ENCODE peak calls at places on chromosome 2, in six cellular contexts. I is fibroblast of pulmonary artery; H is stimulated activated CD8-positive, alpha-beta memory T cell treated with anti-CD3 and anti-CD28 coated beads, Interleukin-15, amount 100 ng/mL, for 24 hours; Y is endothelial cell; G is body of pancreas; S is NCI-H2029 treated with DMSO at 0.1 percent for 48 hours. E is an unnamed sample.

GRCh38 chr2:3670376-3670775 is 12.4 kb downstream of the ALLC start:
- DNase-seq in H (no peak), I (no peak), G (no peak), S (no peak), Y (no peak), E (no peak)

GRCh38 chr2:46431481-46432235 is 47.7 kb upstream of the TMEM247 start:
- DNase-seq in G (no peak), Y (no peak), I (peak; percentile 34), H (no peak), S (no peak), E (no peak)

GRCh38 chr2:105258835-105259350 is 17.4 kb downstream of the GPR45 start:
- DNase-seq in I (no peak), H (no peak), G (no peak), Y (no peak), S (no peak), E (no peak)

GRCh38 chr2:6181525-6182270 is 489.5 kb downstream of the SOX11 start:
- DNase-seq in I (peak; percentile 35), G (no peak), S (no peak), H (no peak), Y (no peak), E (no peak)

GRCh38 chr2:240481720-240482119 is 46.3 kb downstream of the GPC1 start:
- DNase-seq in I (no peak), G (no peak), Y (no peak), H (no peak), S (no peak), E (no peak)

GRCh38 chr2:241762933-241763369 is 13.7 kb upstream of the GAL3ST2 start:
- DNase-seq in Y (no peak), G (peak; percentile 29), H (peak; percentile 27), S (no peak), I (no peak), E (no peak)

GRCh38 chr2:239832995-239833727 is 192.0 kb downstream of the NDUFA10 start:
- DNase-seq in I (no peak), S (no peak), H (no peak), Y (no peak), G (no peak), E (no peak)

GRCh38 chr2:216539791-216540241 is 41.2 kb downstream of the RPL37A start:
- DNase-seq in I (no peak), Y (no peak), H (no peak), G (peak; percentile 92), S (peak; percentile 84), E (no peak)

GRCh38 chr2:237414056-237414661 is at the start of gene COL6A3:
- DNase-seq in H (no peak), I (peak; percentile 93), S (no peak), Y (no peak), G (peak; percentile 52), E (no peak)

GRCh38 chr2:98293003-98293402 is 53.3 kb upstream of the CNGA3 start:
- DNase-seq in I (no peak), Y (no peak), G (no peak), S (no peak), H (no peak), E (no peak)

GRCh38 chr2:152510636-152511035 is 175.7 kb downstream of the FMNL2 start:
- DNase-seq in S (no peak), G (no peak), I (no peak), H (no peak), Y (no peak), E (no peak)

GRCh38 chr2:42830922-42831574 is 38.7 kb upstream of the HAAO start:
- DNase-seq in H (no peak), Y (no peak), I (no peak), G (no peak), S (peak; percentile 4), E (no peak)

GRCh38 chr2:234249873-234250272 is 199.4 kb downstream of the SPP2 start:
- DNase-seq in G (no peak), Y (no peak), S (no peak), H (no peak), I (peak; percentile 64), E (no peak)

GRCh38 chr2:23941644-23942043 is 1.4 kb downstream of the UBXN2A start:
- DNase-seq in H (no peak), G (no peak), Y (no peak), S (no peak), I (no peak), E (no peak)

GRCh38 chr2:160419776-160420521 is 73.7 kb downstream of the RBMS1 start:
- DNase-seq in I (peak; percentile 83), Y (no peak), G (no peak), H (no peak), S (no peak), E (no peak)

GRCh38 chr2:223613017-223613950 is 11.1 kb upstream of the SCG2 start:
- DNase-seq in S (peak; percentile 69), H (no peak), G (peak; percentile 86), Y (peak; percentile 41), I (peak; percentile 99), E (peak; percentile 36)

GRCh38 chr2:127398239-127398590 is 10.4 kb upstream of the MAP3K2 start:
- DNase-seq in Y (no peak), H (no peak), G (peak; percentile 93), S (peak; percentile 34), I (peak; percentile 89), E (no peak)

GRCh38 chr2:65240657-65241056 is 13.0 kb downstream of the ACTR2 start:
- DNase-seq in Y (no peak), H (no peak), G (no peak), I (peak; percentile 29), S (no peak), E (no peak)

GRCh38 chr2:20215183-20216040 is 9.5 kb downstream of the SDC1 start:
- DNase-seq in I (no peak), G (no peak), S (no peak), Y (no peak), H (no peak), E (no peak)

GRCh38 chr2:176582990-176583481 is 313.8 kb downstream of the MTX2 start:
- DNase-seq in H (no peak), I (peak; percentile 91), S (no peak), G (peak; percentile 24), Y (no peak), E (no peak)

GRCh38 chr2:237466266-237466665 is 20.8 kb upstream of the MLPH start:
- DNase-seq in G (no peak), Y (no peak), S (no peak), H (no peak), I (no peak), E (no peak)

GRCh38 chr2:144325086-144325485 is 194.8 kb downstream of the ZEB2 start:
- DNase-seq in I (no peak), H (no peak), S (no peak), G (no peak), Y (no peak), E (no peak)

GRCh38 chr2:136117909-136118818 is at the start of gene CXCR4:
- DNase-seq in S (peak; percentile 66), I (peak; percentile 26), G (peak; percentile 72), Y (peak; percentile 86), H (peak; percentile 63), E (peak; percentile 86)

GRCh38 chr2:55051026-55051866 is 995 bp upstream of the RTN4 start:
- DNase-seq in I (peak; percentile 98), S (no peak), G (peak; percentile 75), Y (peak; percentile 13), H (no peak), E (peak; percentile 16)

GRCh38 chr2:120132691-120133090 is 90.5 kb downstream of the TMEM185B start:
- DNase-seq in H (no peak), I (peak; percentile 23), S (no peak), Y (no peak), G (no peak), E (no peak)